ENCODE peak calls at places on chromosomes 3 and 15, in ten cellular contexts. One of them, this sample, is unnamed. For H3K36me3, the result is how much of the 10 kb centered on the place peaks cover.

GRCh38 chr3:167814441-167814951 is 79.0 kb downstream of the SERPINI1 start:
- DNase-seq in MG63: peak
- DNase-seq in MM.1S: no peak
- DNase-seq in brain microvascular endothelial cell: peak
- DNase-seq in aorta: no peak
- DNase-seq in lower lobe of right lung: no peak
- DNase-seq in trophoblast cell: no peak
- DNase-seq in hepatocyte: peak
- DNase-seq in heart left ventricle: no peak
- DNase-seq in SJSA1: no peak
- DNase-seq in this sample: no peak

GRCh38 chr15:101325263-101326025 is 30.4 kb upstream of the SNRPA1 start:
- DNase-seq in MG63: no peak
- DNase-seq in MM.1S: no peak
- DNase-seq in brain microvascular endothelial cell: no peak
- DNase-seq in aorta: no peak
- DNase-seq in lower lobe of right lung: no peak
- DNase-seq in trophoblast cell: no peak
- DNase-seq in hepatocyte: no peak
- DNase-seq in heart left ventricle: no peak
- DNase-seq in SJSA1: peak
- DNase-seq in this sample: no peak

GRCh38 chr3:46662771-46663551 is 30.5 kb downstream of the ALS2CL start:
- DNase-seq in MG63: peak
- DNase-seq in MM.1S: no peak
- DNase-seq in brain microvascular endothelial cell: peak
- DNase-seq in aorta: no peak
- DNase-seq in lower lobe of right lung: peak
- DNase-seq in trophoblast cell: no peak
- DNase-seq in hepatocyte: peak
- DNase-seq in heart left ventricle: no peak
- DNase-seq in SJSA1: peak
- DNase-seq in this sample: no peak

GRCh38 chr3:62708642-62709041 is 166.6 kb downstream of the CADPS start:
- DNase-seq in MG63: no peak
- DNase-seq in MM.1S: no peak
- DNase-seq in brain microvascular endothelial cell: no peak
- DNase-seq in aorta: no peak
- DNase-seq in lower lobe of right lung: no peak
- DNase-seq in trophoblast cell: no peak
- DNase-seq in hepatocyte: no peak
- DNase-seq in heart left ventricle: no peak
- DNase-seq in SJSA1: no peak
- DNase-seq in this sample: no peak

GRCh38 chr3:49723301-49723630 is 485 bp downstream of the GMPPB start:
- DNase-seq in MG63: peak
- DNase-seq in MM.1S: peak
- DNase-seq in brain microvascular endothelial cell: peak
- DNase-seq in aorta: peak
- DNase-seq in lower lobe of right lung: peak
- DNase-seq in trophoblast cell: peak
- DNase-seq in hepatocyte: peak
- DNase-seq in heart left ventricle: peak
- DNase-seq in SJSA1: peak
- DNase-seq in this sample: peak

GRCh38 chr15:88980498-88980897 is 67.3 kb upstream of the MFGE8 start:
- DNase-seq in MG63: no peak
- DNase-seq in MM.1S: no peak
- DNase-seq in brain microvascular endothelial cell: no peak
- DNase-seq in aorta: no peak
- DNase-seq in lower lobe of right lung: no peak
- DNase-seq in trophoblast cell: no peak
- DNase-seq in hepatocyte: no peak
- DNase-seq in heart left ventricle: no peak
- DNase-seq in SJSA1: no peak
- DNase-seq in this sample: no peak

GRCh38 chr15:78685925-78686324 is 44.9 kb upstream of the CHRNB4 start:
- DNase-seq in MG63: no peak
- DNase-seq in MM.1S: no peak
- DNase-seq in brain microvascular endothelial cell: no peak
- DNase-seq in aorta: no peak
- DNase-seq in lower lobe of right lung: no peak
- DNase-seq in trophoblast cell: no peak
- DNase-seq in hepatocyte: no peak
- DNase-seq in heart left ventricle: no peak
- DNase-seq in SJSA1: no peak
- DNase-seq in this sample: no peak

GRCh38 chr3:4979401-4980228 is at the start of gene BHLHE40:
- DNase-seq in MG63: peak
- DNase-seq in MM.1S: no peak
- DNase-seq in brain microvascular endothelial cell: no peak
- DNase-seq in aorta: no peak
- DNase-seq in lower lobe of right lung: peak
- DNase-seq in trophoblast cell: no peak
- DNase-seq in hepatocyte: peak
- DNase-seq in heart left ventricle: no peak
- DNase-seq in SJSA1: no peak
- DNase-seq in this sample: no peak

GRCh38 chr3:152480282-152480953 is 211.7 kb downstream of the MBNL1 start:
- DNase-seq in MG63: no peak
- DNase-seq in MM.1S: no peak
- DNase-seq in brain microvascular endothelial cell: no peak
- DNase-seq in aorta: no peak
- DNase-seq in lower lobe of right lung: no peak
- DNase-seq in trophoblast cell: no peak
- DNase-seq in hepatocyte: no peak
- DNase-seq in heart left ventricle: no peak
- DNase-seq in SJSA1: no peak
- DNase-seq in this sample: no peak

GRCh38 chr3:155556531-155556930 is 188.3 kb downstream of the PLCH1 start:
- DNase-seq in MG63: no peak
- DNase-seq in MM.1S: no peak
- DNase-seq in brain microvascular endothelial cell: no peak
- DNase-seq in aorta: no peak
- DNase-seq in lower lobe of right lung: no peak
- DNase-seq in trophoblast cell: no peak
- DNase-seq in hepatocyte: no peak
- DNase-seq in heart left ventricle: no peak
- DNase-seq in SJSA1: no peak
- DNase-seq in this sample: no peak

GRCh38 chr3:7205535-7206331 is 344.8 kb downstream of the GRM7 start:
- DNase-seq in MG63: no peak
- DNase-seq in MM.1S: peak
- DNase-seq in brain microvascular endothelial cell: no peak
- DNase-seq in aorta: no peak
- DNase-seq in lower lobe of right lung: no peak
- DNase-seq in trophoblast cell: no peak
- DNase-seq in hepatocyte: no peak
- DNase-seq in heart left ventricle: no peak
- DNase-seq in SJSA1: no peak
- DNase-seq in this sample: no peak

GRCh38 chr3:193078996-193079731 is 161.5 kb upstream of the MB21D2 start:
- DNase-seq in MG63: no peak
- DNase-seq in MM.1S: no peak
- DNase-seq in brain microvascular endothelial cell: no peak
- DNase-seq in aorta: no peak
- DNase-seq in lower lobe of right lung: no peak
- DNase-seq in trophoblast cell: no peak
- DNase-seq in hepatocyte: no peak
- DNase-seq in heart left ventricle: no peak
- DNase-seq in SJSA1: no peak
- DNase-seq in this sample: no peak

DNA sequence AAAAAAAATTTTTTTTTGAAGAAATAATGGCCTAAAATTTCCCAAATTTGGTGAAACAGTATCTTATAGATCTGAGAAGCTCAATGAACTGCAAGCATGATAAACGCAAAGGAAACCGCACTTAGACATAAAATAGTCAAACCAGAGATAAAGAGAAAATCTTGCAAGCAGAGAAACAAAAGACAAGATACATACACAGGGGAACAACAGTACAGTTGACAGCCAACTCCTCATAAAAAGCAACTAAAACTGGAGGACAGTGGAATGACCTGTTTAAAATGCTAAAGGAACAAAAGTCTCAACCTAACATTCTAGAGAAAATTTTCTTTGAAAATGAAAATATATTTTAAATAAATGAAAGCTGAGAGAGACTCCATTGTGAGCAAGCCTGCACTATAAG is 107.5 kb downstream of the RASA2 start:
- DNase-seq in MG63: no peak
- DNase-seq in MM.1S: no peak
- DNase-seq in brain microvascular endothelial cell: no peak
- DNase-seq in aorta: no peak
- DNase-seq in lower lobe of right lung: no peak
- DNase-seq in trophoblast cell: no peak
- DNase-seq in hepatocyte: no peak
- DNase-seq in heart left ventricle: no peak
- DNase-seq in SJSA1: no peak
- DNase-seq in this sample: no peak
- H3K36me3 ChIP-seq in MG63: half or more
- H3K36me3 ChIP-seq in MM.1S: under half
- H3K36me3 ChIP-seq in brain microvascular endothelial cell: under half
- H3K36me3 ChIP-seq in aorta: under half
- H3K36me3 ChIP-seq in lower lobe of right lung: half or more
- H3K36me3 ChIP-seq in trophoblast cell: under half
- H3K36me3 ChIP-seq in hepatocyte: under half
- H3K36me3 ChIP-seq in heart left ventricle: half or more
- H3K36me3 ChIP-seq in SJSA1: under half
- H3K36me3 ChIP-seq in this sample: under half

GRCh38 chr3:43217206-43217605 is 69.1 kb upstream of the SNRK start:
- DNase-seq in MG63: no peak
- DNase-seq in MM.1S: no peak
- DNase-seq in brain microvascular endothelial cell: no peak
- DNase-seq in aorta: no peak
- DNase-seq in lower lobe of right lung: no peak
- DNase-seq in trophoblast cell: no peak
- DNase-seq in hepatocyte: no peak
- DNase-seq in heart left ventricle: no peak
- DNase-seq in SJSA1: no peak
- DNase-seq in this sample: no peak

GRCh38 chr3:43215684-43216336 is 70.5 kb upstream of the SNRK start:
- DNase-seq in MG63: no peak
- DNase-seq in MM.1S: no peak
- DNase-seq in brain microvascular endothelial cell: no peak
- DNase-seq in aorta: no peak
- DNase-seq in lower lobe of right lung: no peak
- DNase-seq in trophoblast cell: no peak
- DNase-seq in hepatocyte: no peak
- DNase-seq in heart left ventricle: no peak
- DNase-seq in SJSA1: no peak
- DNase-seq in this sample: no peak

GRCh38 chr3:43218921-43219320 is 67.4 kb upstream of the SNRK start:
- DNase-seq in MG63: no peak
- DNase-seq in MM.1S: no peak
- DNase-seq in brain microvascular endothelial cell: no peak
- DNase-seq in aorta: no peak
- DNase-seq in lower lobe of right lung: no peak
- DNase-seq in trophoblast cell: no peak
- DNase-seq in hepatocyte: no peak
- DNase-seq in heart left ventricle: no peak
- DNase-seq in SJSA1: no peak
- DNase-seq in this sample: no peak

GRCh38 chr3:43217633-43218032 is 68.7 kb upstream of the SNRK start:
- DNase-seq in MG63: no peak
- DNase-seq in MM.1S: no peak
- DNase-seq in brain microvascular endothelial cell: no peak
- DNase-seq in aorta: no peak
- DNase-seq in lower lobe of right lung: no peak
- DNase-seq in trophoblast cell: no peak
- DNase-seq in hepatocyte: no peak
- DNase-seq in heart left ventricle: no peak
- DNase-seq in SJSA1: no peak
- DNase-seq in this sample: no peak

GRCh38 chr3:43218156-43218555 is 68.2 kb upstream of the SNRK start:
- DNase-seq in MG63: no peak
- DNase-seq in MM.1S: no peak
- DNase-seq in brain microvascular endothelial cell: no peak
- DNase-seq in aorta: no peak
- DNase-seq in lower lobe of right lung: no peak
- DNase-seq in trophoblast cell: no peak
- DNase-seq in hepatocyte: no peak
- DNase-seq in heart left ventricle: no peak
- DNase-seq in SJSA1: no peak
- DNase-seq in this sample: no peak
- H3K36me3 ChIP-seq in MG63: under half
- H3K36me3 ChIP-seq in MM.1S: under half
- H3K36me3 ChIP-seq in brain microvascular endothelial cell: under half
- H3K36me3 ChIP-seq in aorta: under half
- H3K36me3 ChIP-seq in lower lobe of right lung: under half
- H3K36me3 ChIP-seq in trophoblast cell: under half
- H3K36me3 ChIP-seq in hepatocyte: under half
- H3K36me3 ChIP-seq in heart left ventricle: under half
- H3K36me3 ChIP-seq in SJSA1: under half
- H3K36me3 ChIP-seq in this sample: under half

GRCh38 chr3:119309591-119309990 is 15.4 kb downstream of the ARHGAP31 start:
- DNase-seq in MG63: no peak
- DNase-seq in MM.1S: no peak
- DNase-seq in brain microvascular endothelial cell: no peak
- DNase-seq in aorta: no peak
- DNase-seq in lower lobe of right lung: no peak
- DNase-seq in trophoblast cell: no peak
- DNase-seq in hepatocyte: no peak
- DNase-seq in heart left ventricle: no peak
- DNase-seq in SJSA1: no peak
- DNase-seq in this sample: no peak
- H3K36me3 ChIP-seq in MG63: under half
- H3K36me3 ChIP-seq in MM.1S: under half
- H3K36me3 ChIP-seq in brain microvascular endothelial cell: under half
- H3K36me3 ChIP-seq in aorta: under half
- H3K36me3 ChIP-seq in lower lobe of right lung: under half
- H3K36me3 ChIP-seq in trophoblast cell: under half
- H3K36me3 ChIP-seq in hepatocyte: under half
- H3K36me3 ChIP-seq in heart left ventricle: under half
- H3K36me3 ChIP-seq in SJSA1: under half
- H3K36me3 ChIP-seq in this sample: under half

GRCh38 chr15:57255751-57256150 is 120.6 kb upstream of the CGNL1 start:
- DNase-seq in MG63: no peak
- DNase-seq in MM.1S: no peak
- DNase-seq in brain microvascular endothelial cell: no peak
- DNase-seq in aorta: no peak
- DNase-seq in lower lobe of right lung: no peak
- DNase-seq in trophoblast cell: no peak
- DNase-seq in hepatocyte: no peak
- DNase-seq in heart left ventricle: no peak
- DNase-seq in SJSA1: no peak
- DNase-seq in this sample: no peak
- H3K36me3 ChIP-seq in MG63: under half
- H3K36me3 ChIP-seq in MM.1S: under half
- H3K36me3 ChIP-seq in brain microvascular endothelial cell: under half
- H3K36me3 ChIP-seq in aorta: under half
- H3K36me3 ChIP-seq in lower lobe of right lung: under half
- H3K36me3 ChIP-seq in trophoblast cell: under half
- H3K36me3 ChIP-seq in hepatocyte: under half
- H3K36me3 ChIP-seq in heart left ventricle: under half
- H3K36me3 ChIP-seq in SJSA1: under half
- H3K36me3 ChIP-seq in this sample: under half

GRCh38 chr3:63980019-63980418 is 43.3 kb downstream of the PSMD6 start:
- DNase-seq in MG63: no peak
- DNase-seq in MM.1S: no peak
- DNase-seq in brain microvascular endothelial cell: no peak
- DNase-seq in aorta: no peak
- DNase-seq in lower lobe of right lung: no peak
- DNase-seq in trophoblast cell: no peak
- DNase-seq in hepatocyte: no peak
- DNase-seq in heart left ventricle: no peak
- DNase-seq in SJSA1: no peak
- DNase-seq in this sample: no peak
- H3K36me3 ChIP-seq in MG63: under half
- H3K36me3 ChIP-seq in MM.1S: under half
- H3K36me3 ChIP-seq in brain microvascular endothelial cell: under half
- H3K36me3 ChIP-seq in aorta: under half
- H3K36me3 ChIP-seq in lower lobe of right lung: under half
- H3K36me3 ChIP-seq in trophoblast cell: under half
- H3K36me3 ChIP-seq in hepatocyte: under half
- H3K36me3 ChIP-seq in heart left ventricle: half or more
- H3K36me3 ChIP-seq in SJSA1: under half
- H3K36me3 ChIP-seq in this sample: under half

This sample was measured in bronchial epithelial cell.